ENCODE peak calls at places on chromosomes 3 and 15, in nine cellular contexts. F, Z, W, C, L, G, V, E and O are unnamed samples.

GRCh38 chr15:91472316-91472756 is 372.3 kb downstream of the SV2B start:
- DNase-seq in E (peak), Z (no peak), V (no peak), W (no peak), F (no peak), L (no peak), C (no peak), G (no peak), O (no peak)

GRCh38 chr3:71580636-71581215 is 2.8 kb downstream of the FOXP1 start:
- DNase-seq in V (no peak), Z (no peak), L (no peak), W (no peak), F (peak), G (no peak), E (no peak), C (no peak), O (no peak)

GRCh38 chr15:65177901-65178300 is 7.2 kb downstream of the CLPX start:
- DNase-seq in Z (peak), E (no peak), G (no peak), C (no peak), W (no peak), V (no peak), L (no peak), F (no peak), O (no peak)

GRCh38 chr3:127662051-127662469 is 10.7 kb upstream of the ABTB1 start:
- DNase-seq in C (no peak), F (no peak), Z (no peak), G (no peak), W (no peak), V (no peak), E (no peak), L (no peak), O (no peak)

GRCh38 chr3:123687286-123687685 is 102.4 kb upstream of the HACD2 start:
- DNase-seq in C (no peak), V (peak), L (no peak), F (no peak), Z (peak), E (peak), G (no peak), W (no peak), O (no peak)

GRCh38 chr3:16304065-16305010 is 39.3 kb downstream of the OXNAD1 start:
- DNase-seq in C (no peak), L (no peak), G (no peak), F (no peak), E (no peak), Z (no peak), W (no peak), V (no peak), O (no peak)

GRCh38 chr15:33547876-33548275 is 237.1 kb downstream of the RYR3 start:
- DNase-seq in F (no peak), V (peak), Z (peak), E (peak), G (no peak), W (no peak), C (no peak), L (no peak), O (no peak)

GRCh38 chr15:70585707-70586034 is 177.7 kb downstream of the UACA start:
- DNase-seq in L (no peak), G (no peak), C (no peak), Z (no peak), V (no peak), E (no peak), F (no peak), W (no peak), O (no peak)

GRCh38 chr3:184377882-184378445 is at the start of gene THPO:
- DNase-seq in Z (no peak), G (peak), F (peak), W (no peak), E (no peak), C (no peak), V (peak), L (no peak), O (no peak)

GRCh38 chr3:6351752-6352151 is 509.2 kb upstream of the GRM7 start:
- DNase-seq in L (no peak), W (no peak), E (no peak), G (no peak), V (no peak), Z (no peak), F (no peak), C (no peak), O (no peak)

GRCh38 chr15:67979281-67979680 is 74.8 kb upstream of the PIAS1 start:
- DNase-seq in E (no peak), W (no peak), C (no peak), V (no peak), Z (no peak), L (no peak), G (no peak), F (no peak), O (no peak)

GRCh38 chr3:55521086-55522060 is 34.3 kb upstream of the WNT5A start:
- DNase-seq in G (no peak), E (no peak), F (no peak), L (no peak), W (no peak), V (no peak), C (no peak), Z (no peak), O (no peak)

GRCh38 chr3:61822588-61822987 is 261.2 kb downstream of the PTPRG start:
- DNase-seq in E (no peak), V (no peak), F (peak), G (no peak), C (no peak), W (no peak), L (no peak), Z (no peak), O (no peak)
- H3K4me3 ChIP-seq in E (no peak), V (no peak), F (no peak), G (no peak), C (no peak), W (no peak), L (no peak), Z (no peak), O (no peak)

GRCh38 chr3:141331370-141332318 is 36.7 kb upstream of the ZBTB38 start:
- DNase-seq in W (no peak), G (peak), Z (peak), F (peak), L (no peak), V (peak), E (peak), C (peak), O (peak)
- H3K27ac ChIP-seq in W (peak), G (peak), Z (peak), F (peak), L (no peak), V (no peak), E (peak), C (no peak), O (no peak)

DNA sequence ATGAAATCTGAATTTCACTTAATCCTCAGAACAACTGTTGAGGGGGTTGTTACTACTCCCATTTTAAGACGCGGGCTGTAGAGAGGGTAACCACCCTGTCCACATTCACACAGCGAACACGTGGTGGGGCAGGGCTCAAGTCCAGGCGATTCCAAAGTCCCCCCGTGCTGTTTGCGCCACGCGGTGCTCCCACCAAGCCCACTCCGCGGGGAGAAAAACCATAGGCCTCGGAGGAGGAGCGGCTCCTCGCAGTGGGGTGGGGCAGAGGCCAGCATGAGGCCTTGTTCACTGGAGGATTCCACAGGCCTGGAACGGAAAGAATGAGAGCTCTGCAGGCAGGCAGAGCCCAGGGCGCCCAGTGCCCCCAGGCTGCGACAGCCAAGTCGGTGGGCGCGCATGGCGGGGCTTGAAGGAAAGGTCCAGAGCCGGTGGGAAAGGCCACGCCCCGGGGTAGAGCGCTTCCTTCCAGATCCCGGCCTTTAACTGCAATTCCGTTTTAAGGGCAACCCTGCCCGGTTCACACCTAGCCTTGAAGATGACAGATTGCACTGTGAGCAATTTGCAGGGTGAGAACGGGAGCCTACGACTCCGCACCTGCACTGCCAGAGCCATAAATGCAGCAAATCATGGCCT is 161.8 kb upstream of the TBL1XR1 start:
- DNase-seq in L (no peak), E (no peak), V (peak), F (peak), C (peak), Z (peak), W (no peak), G (peak), O (no peak)
- H3K4me3 ChIP-seq in L (peak), E (no peak), V (no peak), F (peak), C (peak), Z (peak), W (peak), G (peak), O (peak)

DNA sequence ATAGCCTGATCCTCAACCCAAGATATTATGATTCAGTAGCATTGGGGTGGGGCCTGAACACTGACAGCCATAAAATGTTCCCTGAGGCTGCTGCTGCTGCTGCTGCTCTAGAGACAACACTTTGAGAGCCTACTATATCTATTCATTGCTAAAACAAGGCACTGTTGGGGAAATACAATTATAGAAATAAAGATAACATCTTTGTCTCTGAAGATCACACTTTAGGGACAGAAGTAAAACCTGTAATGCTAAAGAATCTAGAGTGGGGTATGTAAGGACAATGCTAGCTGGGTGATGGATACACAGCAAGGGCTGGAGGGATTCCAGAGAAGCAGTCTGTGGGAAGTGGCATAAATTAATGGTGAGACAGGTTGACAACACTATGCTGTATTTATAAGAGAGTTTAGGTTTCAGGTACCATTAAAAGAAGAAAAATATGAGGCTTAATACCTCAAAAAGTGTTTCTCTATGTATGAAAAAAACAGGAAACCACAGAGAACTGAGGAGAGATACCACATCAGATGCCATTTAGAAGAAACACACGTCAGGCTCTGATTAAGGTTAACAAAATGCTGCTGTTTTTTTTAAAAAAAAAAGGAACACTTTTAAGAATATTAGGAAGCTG is 115.9 kb downstream of the CBLB start:
- DNase-seq in V (no peak), G (no peak), C (no peak), W (no peak), Z (no peak), E (no peak), F (no peak), L (peak), O (no peak)
- H3K27ac ChIP-seq in V (no peak), G (peak), C (no peak), W (peak), Z (no peak), E (no peak), F (peak), L (peak), O (no peak)

DNA sequence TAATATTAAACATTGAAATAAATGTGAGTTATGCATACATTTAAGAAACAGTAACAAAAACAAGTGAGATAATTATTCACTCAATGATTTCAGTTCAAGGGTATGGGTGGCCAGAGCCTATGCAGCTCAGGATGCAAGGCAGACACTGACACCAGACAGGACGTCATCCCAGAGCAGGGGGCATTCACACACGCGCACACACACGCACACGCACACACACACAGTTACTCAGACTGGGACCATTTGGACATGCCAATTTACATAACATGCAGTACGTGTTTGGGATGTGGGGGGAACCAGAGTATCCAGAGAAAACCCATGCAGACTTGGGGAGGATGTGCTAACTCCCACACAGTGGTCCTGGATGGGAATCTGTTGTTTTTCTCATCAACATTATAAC is 24.9 kb downstream of the CD200 start:
- DNase-seq in C (no peak), L (no peak), F (no peak), Z (no peak), G (no peak), V (no peak), E (no peak), W (no peak), O (no peak)
- H3K4me3 ChIP-seq in C (no peak), L (peak), F (no peak), Z (no peak), G (no peak), V (no peak), E (no peak), W (no peak), O (no peak)

GRCh38 chr3:196969001-196969659 is 497 bp upstream of the PIGZ start:
- DNase-seq in Z (no peak), F (peak), C (no peak), E (no peak), W (no peak), L (peak), G (peak), V (no peak), O (no peak)

GRCh38 chr3:196971094-196971698 is 2.6 kb upstream of the PIGZ start:
- DNase-seq in W (no peak), Z (no peak), L (no peak), F (peak), C (no peak), V (no peak), G (no peak), E (no peak), O (peak)

GRCh38 chr3:196968233-196969000 is at the start of gene PIGZ:
- DNase-seq in G (peak), W (no peak), F (peak), V (no peak), L (no peak), C (no peak), Z (no peak), E (no peak), O (no peak)

GRCh38 chr3:196970547-196971093 is 2.0 kb upstream of the PIGZ start:
- DNase-seq in G (no peak), Z (no peak), F (no peak), V (no peak), E (no peak), C (no peak), W (no peak), L (no peak), O (no peak)

DNA sequence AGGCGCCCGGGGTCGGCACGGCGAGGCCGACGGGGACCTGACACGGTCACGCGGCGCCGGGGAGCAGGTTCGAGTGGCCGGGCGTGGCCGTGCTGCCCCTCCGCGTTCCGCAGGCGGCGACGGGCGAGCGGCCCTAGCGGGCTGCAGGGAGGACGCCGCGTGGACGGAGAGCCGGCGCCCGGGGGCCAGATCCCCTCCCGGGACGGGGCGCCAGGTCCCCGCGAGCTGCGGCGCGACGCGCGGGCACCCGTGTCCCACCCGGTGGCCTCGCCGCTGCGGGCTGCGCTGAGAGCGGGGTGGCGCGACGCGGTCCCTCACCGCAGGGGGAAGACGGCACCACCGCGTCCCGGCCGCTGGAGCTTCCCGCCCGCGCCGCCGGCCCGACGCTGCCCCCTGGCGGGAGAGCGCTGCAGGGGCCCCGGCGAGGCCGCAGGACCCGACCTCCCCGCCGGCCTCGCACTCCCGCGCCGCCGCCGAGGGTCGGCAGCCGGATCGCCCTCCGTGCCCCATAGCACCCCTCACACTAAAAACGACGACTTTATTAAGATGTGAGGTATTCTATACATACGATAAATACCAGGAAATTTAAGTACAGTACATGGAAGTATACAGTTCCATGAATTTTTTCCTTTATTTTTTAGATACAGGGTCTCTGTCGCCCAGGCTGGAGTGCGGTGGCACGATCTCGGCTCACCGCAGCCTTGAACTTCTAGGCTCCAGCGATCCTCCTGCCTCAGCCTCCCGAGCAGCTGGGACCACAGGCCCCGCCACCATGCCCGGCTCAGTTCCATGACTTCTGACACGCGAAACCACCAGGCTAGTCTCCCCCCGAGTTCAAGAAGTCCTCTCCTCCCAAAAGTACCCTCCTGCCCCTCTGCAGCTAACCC is 1.3 kb upstream of the PIGZ start:
- DNase-seq in Z (peak), C (no peak), E (peak), W (no peak), F (peak), L (peak), G (peak), V (peak), O (no peak)
- H3K27ac ChIP-seq in Z (peak), C (peak), E (no peak), W (no peak), F (no peak), L (no peak), G (peak), V (peak), O (peak)

DNA sequence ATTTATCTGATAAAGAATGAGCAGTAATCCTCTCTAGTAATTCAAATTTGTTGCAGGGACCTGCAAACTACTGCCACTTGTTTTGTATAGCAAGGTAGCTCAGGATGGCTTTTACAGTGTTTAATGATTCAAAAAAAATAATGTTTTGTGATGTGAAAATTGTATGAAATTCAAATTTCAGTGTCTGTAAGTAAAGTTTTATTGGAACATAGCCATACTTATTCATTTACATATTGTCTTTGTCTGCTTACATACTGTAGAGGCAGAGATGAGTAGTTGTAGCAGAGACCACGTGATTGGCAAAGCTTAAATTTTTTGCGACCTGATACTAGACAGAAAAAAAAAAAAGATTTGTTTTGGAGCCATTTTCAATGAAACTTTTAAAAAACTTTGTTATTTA is 6.5 kb upstream of the UTS2B start:
- DNase-seq in L (no peak), F (no peak), V (no peak), E (no peak), G (no peak), Z (no peak), C (no peak), W (no peak), O (no peak)
- H3K4me3 ChIP-seq in L (no peak), F (no peak), V (no peak), E (no peak), G (no peak), Z (no peak), C (no peak), W (no peak), O (no peak)

GRCh38 chr3:141289228-141289772 is 57.7 kb downstream of the PXYLP1 start:
- DNase-seq in E (no peak), W (no peak), C (no peak), L (no peak), V (no peak), F (no peak), Z (no peak), G (no peak), O (no peak)
- H3K27ac ChIP-seq in E (no peak), W (no peak), C (no peak), L (no peak), V (no peak), F (no peak), Z (no peak), G (no peak), O (no peak)